ENCODE peak calls at places on chromosomes 2 and 18, in six cellular contexts. D, E, A, T, W and L are unnamed samples.

GRCh38 chr2:208280933-208281332 is 14.9 kb downstream of the PIKFYVE start:
- DNase-seq in A (peak), W (peak), T (no peak), E (no peak), D (no peak), L (peak)

GRCh38 chr2:73832905-73833304 is 4.1 kb downstream of the STAMBP start:
- DNase-seq in T (no peak), D (no peak), W (peak), A (peak), E (no peak), L (peak)

GRCh38 chr2:111171337-111171930 is 50.7 kb downstream of the BCL2L11 start:
- DNase-seq in A (no peak), T (no peak), W (no peak), D (no peak), E (no peak), L (no peak)

GRCh38 chr18:46677609-46678470 is 20.8 kb upstream of the LOXHD1 start:
- DNase-seq in T (no peak), E (no peak), D (no peak), A (peak), W (no peak), L (no peak)

GRCh38 chr18:8480506-8481328 is 128.5 kb upstream of the RAB12 start:
- DNase-seq in T (peak), D (no peak), W (peak), A (peak), E (no peak), L (peak)

GRCh38 chr2:201697899-201698298 is 545 bp downstream of the MPP4 start:
- DNase-seq in A (peak), T (no peak), E (no peak), W (peak), D (no peak), L (peak)

GRCh38 chr2:182324665-182325064 is 102.2 kb downstream of the PDE1A start:
- DNase-seq in E (no peak), T (no peak), W (peak), D (no peak), A (peak), L (peak)

GRCh38 chr2:205911306-205911705 is 174.7 kb downstream of the INO80D start:
- DNase-seq in D (no peak), T (no peak), A (no peak), E (no peak), W (no peak), L (no peak)

GRCh38 chr2:129712586-129712985 is 266.9 kb upstream of the RAB6C start:
- DNase-seq in T (no peak), A (no peak), E (no peak), W (no peak), D (no peak), L (no peak)

GRCh38 chr18:25669741-25670140 is 317.8 kb upstream of the ZNF521 start:
- DNase-seq in D (no peak), W (peak), A (peak), E (no peak), T (peak), L (peak)

GRCh38 chr18:9721893-9722515 is 13.9 kb downstream of the RAB31 start:
- DNase-seq in D (no peak), T (no peak), E (no peak), W (no peak), A (no peak), L (no peak)

GRCh38 chr2:54074636-54075341 is 40.6 kb upstream of the ACYP2 start:
- DNase-seq in W (no peak), T (no peak), A (no peak), D (no peak), E (no peak), L (peak)

GRCh38 chr18:55265916-55266488 is 306.7 kb upstream of the CCDC68 start:
- DNase-seq in T (no peak), E (no peak), A (peak), W (no peak), D (no peak), L (peak)

GRCh38 chr18:48412339-48412929 is 3.3 kb upstream of the ZBTB7C start:
- DNase-seq in A (peak), E (no peak), D (no peak), W (peak), T (peak), L (peak)

GRCh38 chr2:146041291-146041868 is 1521.5 kb upstream of the ZEB2 start:
- DNase-seq in T (no peak), E (no peak), A (no peak), D (no peak), W (no peak), L (no peak)

GRCh38 chr2:222319576-222320440 is 21.0 kb upstream of the PAX3 start:
- DNase-seq in E (no peak), W (no peak), D (peak), T (no peak), A (no peak), L (peak)

GRCh38 chr2:38281095-38281742 is 95.9 kb downstream of the ATL2 start:
- DNase-seq in W (no peak), T (no peak), A (no peak), D (no peak), E (no peak), L (no peak)

GRCh38 chr2:230636684-230637271 is 75.9 kb upstream of the CAB39 start:
- DNase-seq in A (no peak), D (no peak), E (no peak), W (no peak), T (no peak), L (no peak)

GRCh38 chr18:10312316-10313015 is 142.0 kb upstream of the APCDD1 start:
- DNase-seq in A (no peak), E (no peak), W (no peak), T (no peak), D (no peak), L (no peak)

GRCh38 chr2:228658998-228659397 is 477.5 kb upstream of the SPHKAP start:
- DNase-seq in D (no peak), A (peak), T (no peak), W (peak), E (no peak), L (peak)

DNA sequence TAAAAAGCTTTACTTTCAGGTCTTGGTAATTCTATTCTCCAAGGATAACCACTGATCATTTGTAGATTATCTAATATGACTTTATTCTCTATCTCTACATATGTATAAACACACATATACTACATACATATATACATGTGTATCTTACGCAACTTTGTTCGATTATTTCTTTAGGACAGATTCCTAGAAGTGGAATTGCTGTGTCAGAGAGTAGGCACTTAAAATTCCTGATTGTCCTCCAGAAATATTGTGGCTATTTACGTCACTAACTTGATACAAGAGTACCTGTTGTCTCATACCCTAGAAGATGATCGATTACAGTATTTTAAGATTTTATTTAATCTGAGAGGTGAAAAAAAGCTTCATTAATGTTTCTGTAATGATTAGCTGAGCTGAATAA is 57.9 kb downstream of the FAM98A start:
- DNase-seq in A (no peak), E (no peak), T (no peak), D (no peak), W (no peak), L (no peak)
- TF ChIP-seq CTCF in A (no peak), E (no peak), T (no peak), D (no peak), W (no peak), L (no peak)

DNA sequence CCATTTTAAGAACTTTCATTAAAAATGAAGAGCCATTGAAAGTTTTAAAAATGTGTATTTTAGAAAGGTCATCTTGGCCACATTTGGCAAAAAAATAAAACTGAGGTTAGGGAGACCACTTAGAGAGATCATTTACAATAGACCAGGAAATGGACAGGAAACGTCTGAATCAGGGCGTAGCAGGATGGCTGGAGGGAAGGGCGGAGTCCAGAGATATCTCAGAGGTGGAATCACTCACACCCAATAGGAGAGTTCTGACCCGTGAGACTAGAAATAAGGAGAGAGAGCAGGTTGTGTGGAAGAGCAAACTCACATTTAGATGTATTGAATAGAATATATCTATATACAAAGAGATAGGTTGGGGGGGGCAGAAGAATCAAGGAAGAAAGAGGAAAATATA is 373.4 kb downstream of the METTL4 start:
- DNase-seq in A (no peak), D (no peak), W (no peak), T (no peak), E (no peak), L (no peak)
- TF ChIP-seq CTCF in A (no peak), D (no peak), W (no peak), T (no peak), E (no peak), L (no peak)

GRCh38 chr2:101442667-101443061 is 32.2 kb downstream of the RFX8 start:
- DNase-seq in T (no peak), E (no peak), A (no peak), D (no peak), W (no peak), L (peak)
- TF ChIP-seq CTCF in T (no peak), E (no peak), A (no peak), D (no peak), W (no peak), L (peak)

DNA sequence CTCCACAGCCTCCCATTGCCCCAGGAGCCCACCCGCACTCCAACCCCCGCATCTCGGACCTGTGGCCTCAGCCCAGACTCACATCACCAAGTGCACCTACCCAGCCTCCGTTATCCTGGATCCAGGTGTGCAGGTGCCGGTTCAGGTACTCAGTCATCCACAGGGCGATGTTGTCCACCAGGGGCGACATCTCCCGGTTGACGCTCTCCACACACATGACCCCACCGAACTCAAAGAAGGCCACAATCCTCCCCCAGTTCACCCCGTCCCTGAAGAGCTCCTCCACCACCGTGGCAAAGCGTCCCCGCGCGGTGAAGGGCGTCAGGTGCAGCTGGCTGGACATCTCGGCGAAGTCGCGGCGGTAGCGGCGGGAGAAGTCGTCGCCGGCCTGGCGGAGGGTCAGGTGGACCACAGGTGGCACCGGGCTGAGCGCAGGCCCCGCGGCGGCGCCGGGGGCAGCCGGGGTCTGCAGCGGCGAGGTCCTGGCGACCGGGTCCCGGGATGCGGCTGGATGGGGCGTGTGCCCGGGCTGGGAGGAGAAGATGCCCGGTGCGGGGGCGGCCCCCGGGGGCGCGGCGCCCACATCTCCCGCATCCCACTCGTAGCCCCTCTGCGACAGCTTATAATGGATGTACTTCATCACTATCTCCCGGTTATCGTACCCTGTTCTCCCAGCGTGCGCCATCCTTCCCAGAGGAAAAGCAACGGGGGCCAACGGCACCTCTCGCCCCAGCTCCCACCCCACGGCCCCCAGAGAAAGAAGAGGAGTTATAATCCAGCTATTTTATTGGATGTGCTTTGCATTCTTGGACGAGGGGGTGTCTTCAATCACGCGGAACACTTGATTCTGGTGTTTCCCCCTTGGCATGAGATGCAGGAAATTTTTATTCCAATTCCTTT is 1.3 kb downstream of the BCL2 start:
- DNase-seq in T (peak), E (peak), W (no peak), D (peak), A (no peak), L (peak)
- TF ChIP-seq CTCF in T (peak), E (peak), W (peak), D (no peak), A (peak), L (peak)

DNA sequence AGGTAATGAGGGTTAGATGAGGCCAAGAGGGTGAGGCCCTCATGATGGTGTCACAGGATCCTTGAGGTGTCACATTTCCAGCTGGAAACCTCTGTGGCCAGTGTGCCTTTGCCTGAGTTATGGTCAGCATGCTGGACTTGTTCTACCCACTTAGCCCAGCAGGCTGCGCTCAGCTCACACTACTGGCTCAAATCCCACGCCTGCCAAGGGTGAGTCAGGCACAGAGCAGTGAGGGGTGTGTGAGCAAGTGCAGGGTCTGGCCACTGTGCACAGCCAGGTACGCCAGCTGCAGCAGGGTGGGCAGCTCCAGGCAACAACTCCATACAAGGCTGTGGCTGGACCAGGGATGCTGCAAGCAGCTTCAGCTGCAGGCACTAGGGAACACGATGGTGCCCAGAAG is 616.6 kb upstream of the FSHR start:
- DNase-seq in T (peak), A (no peak), E (no peak), D (no peak), W (no peak), L (no peak)
- TF ChIP-seq CTCF in T (no peak), A (no peak), E (no peak), D (no peak), W (no peak), L (no peak)

GRCh38 chr2:226798422-226799210 is 1.0 kb downstream of the IRS1 start:
- DNase-seq in A (peak), D (peak), W (peak), E (peak), T (peak), L (peak)
- TF ChIP-seq CTCF in A (peak), D (no peak), W (no peak), E (peak), T (no peak), L (peak)